ENCODE peak calls at places on chromosomes 2 and 18, in six cellular contexts. H is HepG2, A is prostate gland, W is neural progenitor cell, R is uterus, G is IMR-90. S is an unnamed sample.

GRCh38 chr2:144745424-144745823 is 225.5 kb upstream of the ZEB2 start:
- DNase-seq in H (no peak), A (no peak), W (no peak), R (no peak), G (no peak), S (no peak)

GRCh38 chr2:230798769-230799399 is 65.9 kb upstream of the ITM2C start:
- DNase-seq in H (peak; percentile 63), A (peak; percentile 43), W (peak; percentile 63), R (no peak), G (peak; percentile 62), S (peak; percentile 48)

GRCh38 chr2:218964041-218964771 is 4.7 kb downstream of the CDK5R2 start:
- DNase-seq in H (no peak), A (no peak), W (peak; percentile 48), R (no peak), G (peak; percentile 92), S (no peak)

GRCh38 chr2:110865188-110865587 is 132.8 kb downstream of the ACOXL start:
- DNase-seq in H (no peak), A (no peak), W (no peak), R (no peak), G (peak; percentile 6), S (no peak)

GRCh38 chr2:212145111-212145510 is 393.5 kb downstream of the ERBB4 start:
- DNase-seq in H (no peak), A (no peak), W (no peak), R (no peak), G (peak; percentile 60), S (no peak)

GRCh38 chr2:158656492-158657190 is 138.5 kb upstream of the DAPL1 start:
- DNase-seq in H (no peak), A (no peak), W (no peak), R (no peak), G (no peak), S (no peak)

GRCh38 chr2:175840261-175840660 is 161.8 kb downstream of the LNPK start:
- DNase-seq in H (no peak), A (no peak), W (no peak), R (no peak), G (no peak), S (no peak)

GRCh38 chr18:30889582-30890301 is 152.8 kb downstream of the DSC3 start:
- DNase-seq in H (no peak), A (no peak), W (peak; percentile 66), R (no peak), G (no peak), S (peak; percentile 48)

GRCh38 chr2:213202006-213202405 is 50.6 kb upstream of the IKZF2 start:
- DNase-seq in H (no peak), A (no peak), W (no peak), R (no peak), G (no peak), S (no peak)

GRCh38 chr2:112004246-112004645 is 50.8 kb upstream of the TMEM87B start:
- DNase-seq in H (no peak), A (peak; percentile 28), W (no peak), R (no peak), G (peak; percentile 10), S (no peak)

GRCh38 chr2:83196225-83196624 is 1262.9 kb downstream of the SUCLG1 start:
- DNase-seq in H (peak; percentile 12), A (no peak), W (peak; percentile 5), R (no peak), G (peak; percentile 42), S (no peak)

GRCh38 chr2:86793752-86794151 is 3.0 kb upstream of the CD8A start:
- DNase-seq in H (no peak), A (no peak), W (no peak), R (no peak), G (no peak), S (no peak)

GRCh38 chr2:68379184-68379708 is 14.2 kb downstream of the PLEK start:
- DNase-seq in H (no peak), A (no peak), W (no peak), R (no peak), G (no peak), S (no peak)

GRCh38 chr2:102664439-102665042 is 45.2 kb downstream of the SLC9A2 start:
- DNase-seq in H (peak; percentile 27), A (no peak), W (no peak), R (no peak), G (peak; percentile 6), S (no peak)

GRCh38 chr18:37520508-37520907 is 45.1 kb downstream of the CELF4 start:
- DNase-seq in H (no peak), A (no peak), W (no peak), R (no peak), G (no peak), S (no peak)

GRCh38 chr2:2683581-2683980 is 352.5 kb upstream of the MYT1L start:
- DNase-seq in H (no peak), A (no peak), W (no peak), R (no peak), G (no peak), S (no peak)

GRCh38 chr2:116142828-116143227 is 1671.7 kb upstream of the DDX18 start:
- DNase-seq in H (no peak), A (no peak), W (peak; percentile 8), R (no peak), G (no peak), S (peak; percentile 97)

GRCh38 chr2:46554381-46554780 is 75.0 kb downstream of the TMEM247 start:
- DNase-seq in H (no peak), A (no peak), W (no peak), R (no peak), G (no peak), S (no peak)

GRCh38 chr2:26805241-26805676 is 19.4 kb downstream of the CENPA start:
- DNase-seq in H (no peak), A (no peak), W (no peak), R (no peak), G (peak; percentile 87), S (no peak)

GRCh38 chr2:152532241-152532640 is 185.0 kb downstream of the PRPF40A start:
- DNase-seq in H (no peak), A (no peak), W (no peak), R (no peak), G (no peak), S (no peak)

GRCh38 chr18:1585881-1586488 is 681.3 kb downstream of the ADCYAP1 start:
- DNase-seq in H (peak; percentile 20), A (no peak), W (peak; percentile 50), R (no peak), G (peak; percentile 3), S (peak; percentile 72)

GRCh38 chr18:36186461-36187137 is 698 bp upstream of the MOCOS start:
- DNase-seq in H (peak; percentile 41), A (no peak), W (peak; percentile 43), R (peak; percentile 30), G (no peak), S (peak; percentile 76)

GRCh38 chr2:209773377-209773776 is 1.7 kb downstream of the UNC80 start:
- DNase-seq in H (no peak), A (no peak), W (no peak), R (no peak), G (no peak), S (no peak)

GRCh38 chr2:200608341-200609026 is 22.7 kb downstream of the AOX1 start:
- DNase-seq in H (no peak), A (no peak), W (no peak), R (no peak), G (no peak), S (no peak)

DNA sequence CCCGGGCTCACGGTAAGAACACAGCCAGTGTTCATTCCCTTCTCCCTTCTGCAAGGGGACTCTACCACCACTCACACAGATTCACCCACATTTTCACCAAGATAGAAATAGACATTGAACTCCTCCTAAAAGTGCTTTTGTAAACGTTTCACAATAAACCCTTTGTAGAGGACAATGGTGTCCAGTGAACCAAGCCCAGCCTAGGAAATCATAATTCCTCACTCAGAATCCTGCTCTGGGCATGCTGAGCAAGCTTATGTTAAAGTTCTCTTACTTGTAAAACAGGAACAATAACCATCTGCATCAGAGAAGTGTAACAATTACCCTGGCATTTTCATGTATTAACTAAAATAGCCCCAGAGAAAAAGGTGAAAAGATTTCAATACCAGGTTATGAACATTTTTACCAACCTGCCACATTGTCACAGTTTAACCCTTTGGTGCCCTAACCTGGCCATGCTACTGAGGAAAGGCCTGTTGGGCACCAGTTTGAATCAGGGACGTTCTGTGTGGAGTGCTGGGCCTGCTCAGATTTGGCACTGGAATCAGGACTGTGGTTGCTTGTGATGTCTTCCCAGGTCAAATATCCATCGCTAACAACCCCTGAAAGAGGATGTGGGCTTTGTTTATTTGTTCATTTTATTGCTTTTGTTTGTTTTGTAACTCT is 22.5 kb upstream of the NDUFV2 start:
- DNase-seq in H (peak; percentile 74), A (no peak), W (no peak), R (no peak), G (no peak), S (peak; percentile 80)
- H3K4me3 ChIP-seq in H (peak overlapping the region; percentile 48), A (no peak overlapping the region), W (no peak overlapping the region), R (no peak overlapping the region), G (no peak overlapping the region), S (no peak overlapping the region)

DNA sequence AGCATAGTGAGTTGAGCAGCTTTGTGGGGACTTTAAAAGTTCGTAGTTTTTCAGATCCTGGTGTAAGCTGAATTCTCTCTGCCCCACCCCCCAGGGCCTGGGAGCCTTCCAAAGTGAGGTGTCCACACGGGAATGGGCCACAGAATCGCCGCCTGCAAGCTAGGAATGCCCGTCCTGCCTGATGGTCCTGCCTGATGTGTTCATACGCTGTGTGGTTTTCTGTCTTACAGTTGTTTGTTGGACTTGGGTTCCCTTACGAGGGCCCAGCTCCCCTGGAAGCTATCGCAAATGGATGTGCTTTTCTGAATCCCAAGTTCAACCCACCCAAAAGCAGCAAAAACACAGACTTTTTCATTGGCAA is 158.7 kb downstream of the MGAT5 start:
- DNase-seq in H (no peak), A (no peak), W (no peak), R (no peak), G (no peak), S (no peak)
- H3K4me1 ChIP-seq in H (peaks cover 57% of the 10 kb centered on the region), A (no peaks in the 10 kb centered on the region), W (peaks cover 9% of the 10 kb centered on the region), R (no peaks in the 10 kb centered on the region), G (peaks cover 36% of the 10 kb centered on the region), S (peaks cover 9% of the 10 kb centered on the region)

GRCh38 chr2:55111230-55111569 is 60.9 kb upstream of the RTN4 start:
- DNase-seq in H (no peak), A (no peak), W (no peak), R (no peak), G (no peak), S (no peak)

GRCh38 chr2:55113976-55114564 is 63.8 kb upstream of the RTN4 start:
- DNase-seq in H (peak; percentile 38), A (no peak), W (no peak), R (no peak), G (no peak), S (no peak)

GRCh38 chr2:55112229-55113016 is 62.2 kb upstream of the RTN4 start:
- DNase-seq in H (peak; percentile 44), A (no peak), W (peak; percentile 25), R (peak; percentile 87), G (peak; percentile 78), S (peak; percentile 68)

GRCh38 chr2:55109219-55109891 is 59.1 kb upstream of the RTN4 start:
- DNase-seq in H (peak; percentile 89), A (no peak), W (no peak), R (no peak), G (peak; percentile 92), S (no peak)

GRCh38 chr2:55111570-55112228 is 61.4 kb upstream of the RTN4 start:
- DNase-seq in H (peak; percentile 68), A (no peak), W (no peak), R (peak; percentile 73), G (peak; percentile 96), S (peak; percentile 20)
- H3K4me3 ChIP-seq in H (peak overlapping the region; percentile 58), A (no peak overlapping the region), W (no peak overlapping the region), R (no peak overlapping the region), G (no peak overlapping the region), S (no peak overlapping the region)

DNA sequence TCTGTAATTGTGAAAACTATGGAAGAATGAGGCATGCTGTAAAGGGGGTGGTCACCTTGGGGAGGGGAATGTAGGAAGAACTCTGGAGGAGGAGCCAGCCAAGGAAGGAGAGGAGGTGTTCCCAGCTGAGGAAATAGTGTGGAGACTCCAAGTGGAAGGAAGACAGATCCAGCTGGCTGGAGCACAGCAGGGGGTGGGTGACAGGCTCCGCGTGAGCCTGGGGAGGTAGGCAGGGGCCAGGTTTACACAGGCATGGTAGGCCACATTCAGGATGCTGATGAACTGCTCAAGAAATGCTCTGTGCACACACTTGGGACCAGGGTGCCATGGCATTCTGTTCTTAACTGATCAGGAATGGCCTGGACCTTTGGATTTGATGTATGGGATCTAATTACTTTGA is 16.7 kb downstream of the AFF3 start:
- DNase-seq in H (no peak), A (no peak), W (no peak), R (no peak), G (no peak), S (no peak)
- H3K4me1 ChIP-seq in H (no peaks in the 10 kb centered on the region), A (no peaks in the 10 kb centered on the region), W (peaks cover 4% of the 10 kb centered on the region), R (no peaks in the 10 kb centered on the region), G (no peaks in the 10 kb centered on the region), S (no peaks in the 10 kb centered on the region)